ENCODE peak calls at places on chromosomes 1 and 21, in six cellular contexts. One of them, this sample, is unnamed.

GRCh38 chr1:226471467-226471866 is 63.6 kb upstream of the PARP1 start:
- DNase-seq in fibroblast of mammary gland: no peak
- DNase-seq in upper lobe of right lung: no peak
- DNase-seq in neural crest cell: no peak
- DNase-seq in RWPE2: no peak
- DNase-seq in fibroblast of the aortic adventitia: no peak
- DNase-seq in this sample: no peak

GRCh38 chr1:23557471-23558124 is 1.7 kb downstream of the ID3 start:
- DNase-seq in fibroblast of mammary gland: no peak
- DNase-seq in upper lobe of right lung: no peak
- DNase-seq in neural crest cell: no peak
- DNase-seq in RWPE2: no peak
- DNase-seq in fibroblast of the aortic adventitia: peak
- DNase-seq in this sample: no peak

GRCh38 chr1:111911036-111911435 is 78.4 kb downstream of the KCND3 start:
- DNase-seq in fibroblast of mammary gland: no peak
- DNase-seq in upper lobe of right lung: no peak
- DNase-seq in neural crest cell: no peak
- DNase-seq in RWPE2: no peak
- DNase-seq in fibroblast of the aortic adventitia: no peak
- DNase-seq in this sample: no peak

GRCh38 chr1:150060260-150060659 is 7.3 kb upstream of the VPS45 start:
- DNase-seq in fibroblast of mammary gland: no peak
- DNase-seq in upper lobe of right lung: no peak
- DNase-seq in neural crest cell: no peak
- DNase-seq in RWPE2: no peak
- DNase-seq in fibroblast of the aortic adventitia: no peak
- DNase-seq in this sample: no peak

GRCh38 chr1:20472121-20472520 is 13.9 kb downstream of the CAMK2N1 start:
- DNase-seq in fibroblast of mammary gland: no peak
- DNase-seq in upper lobe of right lung: no peak
- DNase-seq in neural crest cell: no peak
- DNase-seq in RWPE2: no peak
- DNase-seq in fibroblast of the aortic adventitia: no peak
- DNase-seq in this sample: no peak

GRCh38 chr1:46517010-46517600 is 27.5 kb downstream of the DMBX1 start:
- DNase-seq in fibroblast of mammary gland: no peak
- DNase-seq in upper lobe of right lung: peak
- DNase-seq in neural crest cell: no peak
- DNase-seq in RWPE2: no peak
- DNase-seq in fibroblast of the aortic adventitia: no peak
- DNase-seq in this sample: no peak

GRCh38 chr1:212915245-212916091 is 34.9 kb upstream of the VASH2 start:
- DNase-seq in fibroblast of mammary gland: peak
- DNase-seq in upper lobe of right lung: no peak
- DNase-seq in neural crest cell: no peak
- DNase-seq in RWPE2: no peak
- DNase-seq in fibroblast of the aortic adventitia: peak
- DNase-seq in this sample: no peak

GRCh38 chr1:105608713-105609112 is 1447.8 kb upstream of the PRMT6 start:
- DNase-seq in fibroblast of mammary gland: peak
- DNase-seq in upper lobe of right lung: no peak
- DNase-seq in neural crest cell: no peak
- DNase-seq in RWPE2: no peak
- DNase-seq in fibroblast of the aortic adventitia: peak
- DNase-seq in this sample: peak

GRCh38 chr1:154749078-154749760 is 120.9 kb downstream of the KCNN3 start:
- DNase-seq in fibroblast of mammary gland: peak
- DNase-seq in upper lobe of right lung: no peak
- DNase-seq in neural crest cell: no peak
- DNase-seq in RWPE2: no peak
- DNase-seq in fibroblast of the aortic adventitia: peak
- DNase-seq in this sample: no peak

GRCh38 chr1:42923367-42924248 is 35.1 kb downstream of the SLC2A1 start:
- DNase-seq in fibroblast of mammary gland: no peak
- DNase-seq in upper lobe of right lung: no peak
- DNase-seq in neural crest cell: no peak
- DNase-seq in RWPE2: no peak
- DNase-seq in fibroblast of the aortic adventitia: no peak
- DNase-seq in this sample: no peak

GRCh38 chr1:218735436-218735835 is 390.3 kb downstream of the TGFB2 start:
- DNase-seq in fibroblast of mammary gland: peak
- DNase-seq in upper lobe of right lung: no peak
- DNase-seq in neural crest cell: no peak
- DNase-seq in RWPE2: no peak
- DNase-seq in fibroblast of the aortic adventitia: peak
- DNase-seq in this sample: no peak

GRCh38 chr1:29121516-29121937 is 2.2 kb downstream of the TMEM200B start:
- DNase-seq in fibroblast of mammary gland: no peak
- DNase-seq in upper lobe of right lung: no peak
- DNase-seq in neural crest cell: peak
- DNase-seq in RWPE2: no peak
- DNase-seq in fibroblast of the aortic adventitia: no peak
- DNase-seq in this sample: no peak

GRCh38 chr1:180188103-180188506 is 33.4 kb downstream of the QSOX1 start:
- DNase-seq in fibroblast of mammary gland: peak
- DNase-seq in upper lobe of right lung: no peak
- DNase-seq in neural crest cell: peak
- DNase-seq in RWPE2: no peak
- DNase-seq in fibroblast of the aortic adventitia: peak
- DNase-seq in this sample: peak

GRCh38 chr1:27127419-27127818 is 27.5 kb downstream of the SLC9A1 start:
- DNase-seq in fibroblast of mammary gland: no peak
- DNase-seq in upper lobe of right lung: no peak
- DNase-seq in neural crest cell: no peak
- DNase-seq in RWPE2: no peak
- DNase-seq in fibroblast of the aortic adventitia: no peak
- DNase-seq in this sample: no peak
- TF ChIP-seq CTCF in fibroblast of mammary gland: no peak
- TF ChIP-seq CTCF in upper lobe of right lung: no peak
- TF ChIP-seq CTCF in neural crest cell: no peak
- TF ChIP-seq CTCF in RWPE2: peak
- TF ChIP-seq CTCF in fibroblast of the aortic adventitia: no peak
- TF ChIP-seq CTCF in this sample: peak

GRCh38 chr1:67601539-67601938 is 83.5 kb upstream of the GADD45A start:
- DNase-seq in fibroblast of mammary gland: no peak
- DNase-seq in upper lobe of right lung: no peak
- DNase-seq in neural crest cell: no peak
- DNase-seq in RWPE2: no peak
- DNase-seq in fibroblast of the aortic adventitia: no peak
- DNase-seq in this sample: no peak
- TF ChIP-seq CTCF in fibroblast of mammary gland: no peak
- TF ChIP-seq CTCF in upper lobe of right lung: no peak
- TF ChIP-seq CTCF in neural crest cell: no peak
- TF ChIP-seq CTCF in RWPE2: no peak
- TF ChIP-seq CTCF in fibroblast of the aortic adventitia: no peak
- TF ChIP-seq CTCF in this sample: no peak

DNA sequence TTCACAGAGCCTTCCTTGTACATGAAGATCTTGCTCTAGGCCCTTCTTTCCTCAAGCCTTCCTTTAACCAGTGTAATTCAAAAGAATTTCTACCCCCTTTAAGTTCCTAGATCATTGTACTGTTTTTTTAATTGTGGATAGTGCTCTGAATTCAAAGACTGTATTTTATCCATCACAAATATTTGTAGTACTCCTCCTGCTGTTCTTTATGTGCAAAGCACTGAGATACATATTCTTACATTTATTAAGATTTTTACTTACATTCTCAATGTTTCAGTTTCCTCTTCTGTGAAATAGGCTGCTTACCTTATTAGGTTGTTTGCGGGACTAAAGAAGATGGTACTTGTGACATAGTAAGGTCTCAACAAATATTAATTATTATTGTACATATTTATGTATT is 168.8 kb upstream of the PDE4B start:
- DNase-seq in fibroblast of mammary gland: no peak
- DNase-seq in upper lobe of right lung: no peak
- DNase-seq in neural crest cell: no peak
- DNase-seq in RWPE2: no peak
- DNase-seq in fibroblast of the aortic adventitia: no peak
- DNase-seq in this sample: no peak
- TF ChIP-seq CTCF in fibroblast of mammary gland: no peak
- TF ChIP-seq CTCF in upper lobe of right lung: no peak
- TF ChIP-seq CTCF in neural crest cell: peak
- TF ChIP-seq CTCF in RWPE2: no peak
- TF ChIP-seq CTCF in fibroblast of the aortic adventitia: no peak
- TF ChIP-seq CTCF in this sample: peak

GRCh38 chr1:220803401-220804201 is 16.9 kb downstream of the MTARC1 start:
- DNase-seq in fibroblast of mammary gland: peak
- DNase-seq in upper lobe of right lung: no peak
- DNase-seq in neural crest cell: peak
- DNase-seq in RWPE2: no peak
- DNase-seq in fibroblast of the aortic adventitia: peak
- DNase-seq in this sample: peak
- TF ChIP-seq CTCF in fibroblast of mammary gland: peak
- TF ChIP-seq CTCF in upper lobe of right lung: peak
- TF ChIP-seq CTCF in neural crest cell: peak
- TF ChIP-seq CTCF in RWPE2: peak
- TF ChIP-seq CTCF in fibroblast of the aortic adventitia: peak
- TF ChIP-seq CTCF in this sample: peak

GRCh38 chr21:40339050-40339449 is 471.8 kb downstream of the PCP4 start:
- DNase-seq in fibroblast of mammary gland: no peak
- DNase-seq in upper lobe of right lung: no peak
- DNase-seq in neural crest cell: no peak
- DNase-seq in RWPE2: no peak
- DNase-seq in fibroblast of the aortic adventitia: no peak
- DNase-seq in this sample: no peak
- TF ChIP-seq CTCF in fibroblast of mammary gland: no peak
- TF ChIP-seq CTCF in upper lobe of right lung: no peak
- TF ChIP-seq CTCF in neural crest cell: no peak
- TF ChIP-seq CTCF in RWPE2: no peak
- TF ChIP-seq CTCF in fibroblast of the aortic adventitia: no peak
- TF ChIP-seq CTCF in this sample: no peak

GRCh38 chr21:41361053-41361785 is 608 bp upstream of the MX2 start:
- DNase-seq in fibroblast of mammary gland: no peak
- DNase-seq in upper lobe of right lung: no peak
- DNase-seq in neural crest cell: no peak
- DNase-seq in RWPE2: no peak
- DNase-seq in fibroblast of the aortic adventitia: no peak
- DNase-seq in this sample: no peak

GRCh38 chr21:41362605-41363369 is 960 bp downstream of the MX2 start:
- DNase-seq in fibroblast of mammary gland: no peak
- DNase-seq in upper lobe of right lung: no peak
- DNase-seq in neural crest cell: no peak
- DNase-seq in RWPE2: no peak
- DNase-seq in fibroblast of the aortic adventitia: no peak
- DNase-seq in this sample: no peak

GRCh38 chr21:41363370-41364270 is 1.8 kb downstream of the MX2 start:
- DNase-seq in fibroblast of mammary gland: no peak
- DNase-seq in upper lobe of right lung: no peak
- DNase-seq in neural crest cell: no peak
- DNase-seq in RWPE2: no peak
- DNase-seq in fibroblast of the aortic adventitia: no peak
- DNase-seq in this sample: no peak

GRCh38 chr21:41360072-41360821 is 1.6 kb upstream of the MX2 start:
- DNase-seq in fibroblast of mammary gland: peak
- DNase-seq in upper lobe of right lung: peak
- DNase-seq in neural crest cell: no peak
- DNase-seq in RWPE2: no peak
- DNase-seq in fibroblast of the aortic adventitia: peak
- DNase-seq in this sample: no peak

GRCh38 chr21:41361786-41362604 is at the start of gene MX2:
- DNase-seq in fibroblast of mammary gland: peak
- DNase-seq in upper lobe of right lung: peak
- DNase-seq in neural crest cell: no peak
- DNase-seq in RWPE2: no peak
- DNase-seq in fibroblast of the aortic adventitia: peak
- DNase-seq in this sample: peak
- TF ChIP-seq CTCF in fibroblast of mammary gland: no peak
- TF ChIP-seq CTCF in upper lobe of right lung: no peak
- TF ChIP-seq CTCF in neural crest cell: no peak
- TF ChIP-seq CTCF in RWPE2: no peak
- TF ChIP-seq CTCF in fibroblast of the aortic adventitia: no peak
- TF ChIP-seq CTCF in this sample: no peak

This sample was measured in HFFc6.